ENCODE peak calls at places on chromosomes 5 and 9, in six cellular contexts. U, A, Q, X, O and P are unnamed samples.

GRCh38 chr9:128764361-128764760 is 7.4 kb downstream of the ZER1 start:
- DNase-seq in U (no peak), A (no peak), Q (no peak), X (no peak), O (no peak), P (no peak)

GRCh38 chr5:143889986-143890385 is 78.0 kb downstream of the HMHB1 start:
- DNase-seq in U (no peak), A (no peak), Q (no peak), X (no peak), O (peak; percentile 67), P (peak; percentile 99)

GRCh38 chr5:179322071-179323025 is 22.9 kb downstream of the ADAMTS2 start:
- DNase-seq in U (no peak), A (no peak), Q (no peak), X (no peak), O (no peak), P (peak; percentile 73)

GRCh38 chr9:71692337-71692736 is 76.0 kb downstream of the CEMIP2 start:
- DNase-seq in U (no peak), A (no peak), Q (no peak), X (no peak), O (no peak), P (peak; percentile 36)

GRCh38 chr5:168089201-168089887 is 202.1 kb upstream of the WWC1 start:
- DNase-seq in U (no peak), A (no peak), Q (no peak), X (no peak), O (no peak), P (no peak)

GRCh38 chr9:90044710-90045151 is 439.9 kb downstream of the GADD45G start:
- DNase-seq in U (peak; percentile 7), A (no peak), Q (no peak), X (no peak), O (peak; percentile 22), P (peak; percentile 11)

GRCh38 chr5:81162501-81162900 is 70.6 kb upstream of the CKMT2 start:
- DNase-seq in U (no peak), A (no peak), Q (no peak), X (no peak), O (no peak), P (no peak)

GRCh38 chr9:124941689-124942561 is 1.0 kb upstream of the GOLGA1 start:
- DNase-seq in U (peak; percentile 2), A (peak; percentile 47), Q (peak; percentile 56), X (peak; percentile 82), O (no peak), P (peak; percentile 51)

GRCh38 chr5:3265936-3266335 is 329.7 kb upstream of the IRX1 start:
- DNase-seq in U (no peak), A (no peak), Q (no peak), X (no peak), O (no peak), P (no peak)

GRCh38 chr9:136762915-136763648 is 1.2 kb downstream of the LCN15 start:
- DNase-seq in U (peak; percentile 46), A (peak; percentile 54), Q (no peak), X (no peak), O (no peak), P (no peak)

GRCh38 chr5:72559866-72560766 is 52.9 kb upstream of the ZNF366 start:
- DNase-seq in U (no peak), A (no peak), Q (no peak), X (no peak), O (no peak), P (no peak)

GRCh38 chr5:149486726-149487635 is 64.3 kb downstream of the CSNK1A1 start:
- DNase-seq in U (no peak), A (no peak), Q (no peak), X (no peak), O (peak; percentile 75), P (peak; percentile 92)

GRCh38 chr5:103234239-103234975 is 24.2 kb upstream of the MACIR start:
- DNase-seq in U (no peak), A (no peak), Q (no peak), X (no peak), O (peak; percentile 40), P (peak; percentile 33)

GRCh38 chr9:113436753-113437515 is 26.4 kb downstream of the C9orf43 start:
- DNase-seq in U (no peak), A (no peak), Q (no peak), X (no peak), O (peak; percentile 14), P (peak; percentile 48)

GRCh38 chr9:136103651-136104487 is 8.8 kb upstream of the NACC2 start:
- DNase-seq in U (no peak), A (no peak), Q (no peak), X (peak; percentile 45), O (no peak), P (no peak)

GRCh38 chr9:3161912-3162311 is 318.0 kb upstream of the PUM3 start:
- DNase-seq in U (no peak), A (no peak), Q (no peak), X (no peak), O (no peak), P (no peak)

GRCh38 chr5:1803192-1803591 is 2.0 kb downstream of the NDUFS6 start:
- DNase-seq in U (no peak), A (no peak), Q (no peak), X (no peak), O (no peak), P (no peak)

GRCh38 chr9:136364942-136365774 is 1.6 kb upstream of the DNLZ start:
- DNase-seq in U (no peak), A (no peak), Q (no peak), X (no peak), O (no peak), P (peak; percentile 15)

GRCh38 chr9:83413367-83413766 is 124.8 kb downstream of the FRMD3 start:
- DNase-seq in U (no peak), A (no peak), Q (no peak), X (no peak), O (no peak), P (no peak)

GRCh38 chr9:101524371-101524770 is 9.3 kb upstream of the RNF20 start:
- DNase-seq in U (no peak), A (no peak), Q (no peak), X (no peak), O (no peak), P (no peak)

GRCh38 chr9:102101723-102102122 is 363.3 kb upstream of the GRIN3A start:
- DNase-seq in U (no peak), A (no peak), Q (no peak), X (no peak), O (no peak), P (no peak)

GRCh38 chr9:447230-448025 is 232.8 kb downstream of the DOCK8 start:
- DNase-seq in U (peak; percentile 65), A (no peak), Q (peak; percentile 49), X (peak; percentile 92), O (peak; percentile 94), P (peak; percentile 3)

GRCh38 chr5:160293901-160294561 is 18.3 kb downstream of the CCNJL start:
- DNase-seq in U (no peak), A (peak; percentile 22), Q (peak; percentile 11), X (no peak), O (no peak), P (no peak)

GRCh38 chr5:55989860-55990259 is 4.9 kb downstream of the IL6ST start:
- DNase-seq in U (no peak), A (no peak), Q (no peak), X (peak; percentile 15), O (no peak), P (no peak)

GRCh38 chr5:55993013-55993412 is 1.8 kb downstream of the IL6ST start:
- DNase-seq in U (no peak), A (no peak), Q (no peak), X (peak; percentile 41), O (no peak), P (peak; percentile 48)

GRCh38 chr5:55993628-55994501 is 898 bp downstream of the IL6ST start:
- DNase-seq in U (no peak), A (no peak), Q (no peak), X (peak; percentile 67), O (no peak), P (peak; percentile 36)

GRCh38 chr5:55994502-55994997 is at the start of gene IL6ST:
- DNase-seq in U (no peak), A (no peak), Q (peak; percentile 25), X (no peak), O (peak; percentile 70), P (peak; percentile 83)

GRCh38 chr5:55991768-55992486 is 2.8 kb downstream of the IL6ST start:
- DNase-seq in U (no peak), A (no peak), Q (no peak), X (peak; percentile 66), O (peak; percentile 49), P (peak; percentile 58)
- H3K4me3 ChIP-seq in U (no peak overlapping the region), A (peak overlapping the region; percentile 78), Q (peak overlapping the region; percentile 89), X (peak overlapping the region; percentile 81), O (peak overlapping the region; percentile 91), P (peak overlapping the region; percentile 91)

GRCh38 chr5:151284392-151284967 is 19.1 kb downstream of the SLC36A3 start:
- DNase-seq in U (peak; percentile 21), A (no peak), Q (no peak), X (no peak), O (no peak), P (no peak)
- TF ChIP-seq CTCF in U (peak; percentile 72), A (no peak), Q (no peak), X (peak; percentile 35), O (peak; percentile 5), P (no peak)

GRCh38 chr9:76181020-76181641 is 213.1 kb downstream of the RFK start:
- DNase-seq in U (peak; percentile 26), A (no peak), Q (no peak), X (peak; percentile 39), O (peak; percentile 93), P (peak; percentile 49)

GRCh38 chr9:76181781-76182180 is 212.4 kb downstream of the RFK start:
- DNase-seq in U (no peak), A (no peak), Q (no peak), X (no peak), O (no peak), P (no peak)

GRCh38 chr9:76180541-76180940 is 213.7 kb downstream of the RFK start:
- DNase-seq in U (peak; percentile 2), A (no peak), Q (no peak), X (no peak), O (peak; percentile 90), P (peak; percentile 59)

GRCh38 chr9:76176176-76176575 is 218.1 kb downstream of the RFK start:
- DNase-seq in U (no peak), A (no peak), Q (no peak), X (no peak), O (no peak), P (no peak)

DNA sequence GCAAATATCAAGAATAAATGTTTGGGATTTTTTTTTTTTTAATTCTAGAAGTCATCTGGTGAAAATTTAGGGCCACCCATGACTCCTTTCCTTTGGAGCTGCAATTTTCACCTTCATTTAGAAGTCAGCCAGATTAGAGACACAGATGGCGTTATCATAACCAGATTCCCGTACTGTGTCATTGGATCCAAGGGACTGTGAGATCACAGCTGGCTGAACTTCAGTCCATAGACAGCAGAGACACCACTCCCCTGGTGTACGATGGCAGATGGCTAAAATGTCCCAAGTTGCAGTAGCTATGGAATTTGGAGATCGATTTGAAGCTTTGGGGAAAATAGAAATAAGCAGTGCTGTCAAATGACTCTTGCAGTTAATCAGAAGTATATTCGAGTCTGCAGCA is 216.3 kb downstream of the RFK start:
- DNase-seq in U (no peak), A (no peak), Q (no peak), X (no peak), O (no peak), P (no peak)
- H3K4me3 ChIP-seq in U (no peak overlapping the region), A (no peak overlapping the region), Q (no peak overlapping the region), X (no peak overlapping the region), O (no peak overlapping the region), P (no peak overlapping the region)

GRCh38 chr9:91161465-91162275 is 200.0 kb downstream of the AUH start:
- DNase-seq in U (no peak), A (no peak), Q (no peak), X (no peak), O (no peak), P (no peak)
- TF ChIP-seq CTCF in U (peak; percentile 10), A (no peak), Q (no peak), X (no peak), O (no peak), P (peak; percentile 4)